ENCODE peak calls at places on chromosomes 7 and 10, in seven cellular contexts. Y is stimulated activated CD8-positive, alpha-beta memory T cell treated with anti-CD3 and anti-CD28 coated beads, Interleukin-15, amount 100 ng/mL, for 24 hours; H is left cardiac atrium; X is adipocyte; F is astrocyte of the hippocampus; N is iris pigment epithelial cell; Q is ELF-1. M is an unnamed sample.

GRCh38 chr7:17274551-17275245 is 23.8 kb upstream of the AHR start:
- DNase-seq in Y (no peak), H (no peak), X (no peak), F (peak), N (peak), Q (no peak), M (no peak)

GRCh38 chr10:7520496-7521485 is 110.0 kb upstream of the SFMBT2 start:
- DNase-seq in Y (no peak), H (no peak), X (no peak), F (no peak), N (no peak), Q (no peak), M (no peak)

GRCh38 chr10:71084061-71084817 is 128.1 kb upstream of the UNC5B start:
- DNase-seq in Y (no peak), H (no peak), X (no peak), F (no peak), N (no peak), Q (peak), M (no peak)

GRCh38 chr7:43735802-43736603 is 6.7 kb upstream of the COA1 start:
- DNase-seq in Y (no peak), H (no peak), X (peak), F (peak), N (peak), Q (no peak), M (no peak)

GRCh38 chr10:91354166-91354565 is 56.0 kb upstream of the HECTD2 start:
- DNase-seq in Y (no peak), H (no peak), X (no peak), F (no peak), N (no peak), Q (no peak), M (no peak)

GRCh38 chr10:76040830-76041220 is 609.4 kb downstream of the LRMDA start:
- DNase-seq in Y (no peak), H (no peak), X (no peak), F (no peak), N (no peak), Q (no peak), M (no peak)

GRCh38 chr10:92108747-92109146 is 182.1 kb downstream of the CPEB3 start:
- DNase-seq in Y (no peak), H (no peak), X (no peak), F (no peak), N (no peak), Q (no peak), M (no peak)

GRCh38 chr7:101589976-101590662 is 39.0 kb downstream of the MYL10 start:
- DNase-seq in Y (no peak), H (no peak), X (no peak), F (no peak), N (no peak), Q (no peak), M (no peak)

GRCh38 chr7:22442187-22442886 is 57.7 kb downstream of the STEAP1B start:
- DNase-seq in Y (no peak), H (no peak), X (no peak), F (no peak), N (no peak), Q (no peak), M (no peak)

GRCh38 chr7:1110358-1110757 is 22.4 kb downstream of the GPER1 start:
- DNase-seq in Y (no peak), H (no peak), X (no peak), F (no peak), N (no peak), Q (no peak), M (no peak)